ENCODE peak calls at places on chromosome 3, in six cellular contexts. One of them, this sample, is unnamed.

GRCh38 chr3:31653464-31653863 is 120.7 kb downstream of the STT3B start:
- DNase-seq in body of pancreas: no peak
- DNase-seq in lower leg skin: no peak
- DNase-seq in breast epithelium: no peak
- DNase-seq in GM10248: no peak
- DNase-seq in astrocyte of the spinal cord: no peak
- DNase-seq in this sample: no peak

GRCh38 chr3:29683306-29683993 is 402.6 kb downstream of the RBMS3 start:
- DNase-seq in body of pancreas: no peak
- DNase-seq in lower leg skin: no peak
- DNase-seq in breast epithelium: no peak
- DNase-seq in GM10248: peak; percentile 17
- DNase-seq in astrocyte of the spinal cord: peak; percentile 47
- DNase-seq in this sample: no peak

GRCh38 chr3:48684480-48685143 is 1.1 kb downstream of the NCKIPSD start:
- DNase-seq in body of pancreas: no peak
- DNase-seq in lower leg skin: peak; percentile 88
- DNase-seq in breast epithelium: no peak
- DNase-seq in GM10248: peak; percentile 52
- DNase-seq in astrocyte of the spinal cord: no peak
- DNase-seq in this sample: no peak

GRCh38 chr3:111151438-111151837 is 79.8 kb downstream of the NECTIN3 start:
- DNase-seq in body of pancreas: no peak
- DNase-seq in lower leg skin: no peak
- DNase-seq in breast epithelium: no peak
- DNase-seq in GM10248: no peak
- DNase-seq in astrocyte of the spinal cord: peak; percentile 76
- DNase-seq in this sample: no peak

GRCh38 chr3:185959609-185960517 is 22.0 kb upstream of the TRA2B start:
- DNase-seq in body of pancreas: no peak
- DNase-seq in lower leg skin: peak; percentile 32
- DNase-seq in breast epithelium: no peak
- DNase-seq in GM10248: no peak
- DNase-seq in astrocyte of the spinal cord: peak; percentile 77
- DNase-seq in this sample: no peak

GRCh38 chr3:71601811-71602210 is 18.3 kb upstream of the FOXP1 start:
- DNase-seq in body of pancreas: no peak
- DNase-seq in lower leg skin: no peak
- DNase-seq in breast epithelium: no peak
- DNase-seq in GM10248: no peak
- DNase-seq in astrocyte of the spinal cord: peak; percentile 76
- DNase-seq in this sample: no peak

GRCh38 chr3:4751057-4752051 is 227.9 kb upstream of the BHLHE40 start:
- DNase-seq in body of pancreas: no peak
- DNase-seq in lower leg skin: peak; percentile 72
- DNase-seq in breast epithelium: no peak
- DNase-seq in GM10248: peak; percentile 49
- DNase-seq in astrocyte of the spinal cord: peak; percentile 81
- DNase-seq in this sample: no peak

GRCh38 chr3:19216669-19217337 is 68.5 kb downstream of the KCNH8 start:
- DNase-seq in body of pancreas: peak; percentile 78
- DNase-seq in lower leg skin: no peak
- DNase-seq in breast epithelium: no peak
- DNase-seq in GM10248: no peak
- DNase-seq in astrocyte of the spinal cord: no peak
- DNase-seq in this sample: no peak

GRCh38 chr3:87354399-87354798 is 78.0 kb upstream of the POU1F1 start:
- DNase-seq in body of pancreas: no peak
- DNase-seq in lower leg skin: no peak
- DNase-seq in breast epithelium: no peak
- DNase-seq in GM10248: no peak
- DNase-seq in astrocyte of the spinal cord: no peak
- DNase-seq in this sample: no peak

GRCh38 chr3:141457624-141458236 is 29.1 kb upstream of the RASA2 start:
- DNase-seq in body of pancreas: no peak
- DNase-seq in lower leg skin: no peak
- DNase-seq in breast epithelium: no peak
- DNase-seq in GM10248: no peak
- DNase-seq in astrocyte of the spinal cord: no peak
- DNase-seq in this sample: no peak

GRCh38 chr3:86245360-86245759 is 745.6 kb downstream of the VGLL3 start:
- DNase-seq in body of pancreas: no peak
- DNase-seq in lower leg skin: no peak
- DNase-seq in breast epithelium: no peak
- DNase-seq in GM10248: no peak
- DNase-seq in astrocyte of the spinal cord: no peak
- DNase-seq in this sample: no peak

GRCh38 chr3:149621218-149622005 is 36.4 kb downstream of the WWTR1 start:
- DNase-seq in body of pancreas: no peak
- DNase-seq in lower leg skin: no peak
- DNase-seq in breast epithelium: no peak
- DNase-seq in GM10248: no peak
- DNase-seq in astrocyte of the spinal cord: peak; percentile 95
- DNase-seq in this sample: no peak

GRCh38 chr3:157590273-157590672 is 87.1 kb upstream of the VEPH1 start:
- DNase-seq in body of pancreas: no peak
- DNase-seq in lower leg skin: no peak
- DNase-seq in breast epithelium: no peak
- DNase-seq in GM10248: no peak
- DNase-seq in astrocyte of the spinal cord: no peak
- DNase-seq in this sample: no peak

GRCh38 chr3:88003115-88003755 is 55.6 kb downstream of the CGGBP1 start:
- DNase-seq in body of pancreas: no peak
- DNase-seq in lower leg skin: no peak
- DNase-seq in breast epithelium: no peak
- DNase-seq in GM10248: peak; percentile 16
- DNase-seq in astrocyte of the spinal cord: peak; percentile 63
- DNase-seq in this sample: no peak

GRCh38 chr3:100710355-100711198 is 1.3 kb downstream of the TFG start:
- DNase-seq in body of pancreas: peak; percentile 37
- DNase-seq in lower leg skin: no peak
- DNase-seq in breast epithelium: no peak
- DNase-seq in GM10248: peak; percentile 64
- DNase-seq in astrocyte of the spinal cord: peak; percentile 70
- DNase-seq in this sample: no peak

GRCh38 chr3:123672429-123673146 is 87.7 kb upstream of the HACD2 start:
- DNase-seq in body of pancreas: no peak
- DNase-seq in lower leg skin: no peak
- DNase-seq in breast epithelium: no peak
- DNase-seq in GM10248: no peak
- DNase-seq in astrocyte of the spinal cord: no peak
- DNase-seq in this sample: no peak

GRCh38 chr3:126661532-126661931 is 6.6 kb upstream of the TXNRD3 start:
- DNase-seq in body of pancreas: no peak
- DNase-seq in lower leg skin: no peak
- DNase-seq in breast epithelium: no peak
- DNase-seq in GM10248: no peak
- DNase-seq in astrocyte of the spinal cord: no peak
- DNase-seq in this sample: no peak

GRCh38 chr3:126661965-126662364 is 7.0 kb upstream of the TXNRD3 start:
- DNase-seq in body of pancreas: no peak
- DNase-seq in lower leg skin: no peak
- DNase-seq in breast epithelium: no peak
- DNase-seq in GM10248: no peak
- DNase-seq in astrocyte of the spinal cord: no peak
- DNase-seq in this sample: no peak

GRCh38 chr3:126657901-126658300 is 3.0 kb upstream of the TXNRD3 start:
- DNase-seq in body of pancreas: no peak
- DNase-seq in lower leg skin: no peak
- DNase-seq in breast epithelium: no peak
- DNase-seq in GM10248: no peak
- DNase-seq in astrocyte of the spinal cord: no peak
- DNase-seq in this sample: no peak

GRCh38 chr3:126658584-126658983 is 3.7 kb upstream of the TXNRD3 start:
- DNase-seq in body of pancreas: no peak
- DNase-seq in lower leg skin: no peak
- DNase-seq in breast epithelium: no peak
- DNase-seq in GM10248: no peak
- DNase-seq in astrocyte of the spinal cord: no peak
- DNase-seq in this sample: no peak

DNA sequence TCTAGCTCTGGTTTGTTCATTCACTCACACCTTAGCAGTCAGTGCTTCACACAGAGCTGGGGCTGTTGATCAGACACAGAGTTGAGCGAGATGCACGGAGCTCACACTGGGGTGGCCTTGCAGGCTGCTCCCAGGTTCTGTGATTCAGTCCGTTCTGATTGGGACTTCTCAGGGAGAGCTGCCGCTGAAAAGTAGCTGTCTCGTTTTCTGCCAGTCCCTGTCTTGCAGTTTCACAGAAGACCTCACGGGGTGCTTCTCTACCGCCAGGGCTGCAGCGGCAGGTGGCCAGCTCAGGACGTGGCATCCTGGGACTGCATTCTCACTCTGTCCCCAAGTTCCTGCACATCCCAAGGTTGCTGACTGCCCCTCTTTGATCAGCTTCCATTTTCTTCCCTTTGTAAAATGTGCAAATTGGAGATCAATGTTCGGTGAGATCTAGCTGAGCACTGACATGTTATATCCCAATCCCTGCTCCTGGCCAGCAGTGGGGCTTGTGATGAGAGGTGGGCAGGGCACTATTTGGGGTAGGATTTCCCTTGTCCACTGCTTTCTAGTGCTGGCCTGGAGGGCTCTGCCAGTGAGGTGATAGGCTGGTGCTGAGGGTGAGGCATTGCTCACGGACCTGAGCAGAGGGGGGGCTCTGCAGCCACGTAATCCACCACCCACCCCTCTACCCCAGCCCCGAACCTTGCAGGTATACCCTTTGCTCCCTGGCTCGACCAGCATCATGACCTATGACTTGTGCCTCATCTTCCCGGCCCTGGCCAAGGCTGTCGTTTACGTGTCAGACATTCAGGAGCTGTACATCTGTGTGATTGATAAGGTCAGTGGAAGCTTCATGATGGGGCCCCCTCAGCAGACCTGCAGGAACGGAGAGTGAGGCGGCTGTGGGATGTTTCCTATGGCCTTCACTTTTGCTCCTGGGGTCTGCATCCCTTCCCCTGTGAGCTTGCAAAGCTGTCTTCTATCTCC is 5.3 kb upstream of the TXNRD3 start:
- DNase-seq in body of pancreas: no peak
- DNase-seq in lower leg skin: no peak
- DNase-seq in breast epithelium: no peak
- DNase-seq in GM10248: no peak
- DNase-seq in astrocyte of the spinal cord: no peak
- DNase-seq in this sample: no peak
- TF ChIP-seq CTCF in body of pancreas: no peak
- TF ChIP-seq CTCF in lower leg skin: no peak
- TF ChIP-seq CTCF in breast epithelium: peak; percentile 32
- TF ChIP-seq CTCF in GM10248: no peak
- TF ChIP-seq CTCF in astrocyte of the spinal cord: peak; percentile 20
- TF ChIP-seq CTCF in this sample: no peak

DNA sequence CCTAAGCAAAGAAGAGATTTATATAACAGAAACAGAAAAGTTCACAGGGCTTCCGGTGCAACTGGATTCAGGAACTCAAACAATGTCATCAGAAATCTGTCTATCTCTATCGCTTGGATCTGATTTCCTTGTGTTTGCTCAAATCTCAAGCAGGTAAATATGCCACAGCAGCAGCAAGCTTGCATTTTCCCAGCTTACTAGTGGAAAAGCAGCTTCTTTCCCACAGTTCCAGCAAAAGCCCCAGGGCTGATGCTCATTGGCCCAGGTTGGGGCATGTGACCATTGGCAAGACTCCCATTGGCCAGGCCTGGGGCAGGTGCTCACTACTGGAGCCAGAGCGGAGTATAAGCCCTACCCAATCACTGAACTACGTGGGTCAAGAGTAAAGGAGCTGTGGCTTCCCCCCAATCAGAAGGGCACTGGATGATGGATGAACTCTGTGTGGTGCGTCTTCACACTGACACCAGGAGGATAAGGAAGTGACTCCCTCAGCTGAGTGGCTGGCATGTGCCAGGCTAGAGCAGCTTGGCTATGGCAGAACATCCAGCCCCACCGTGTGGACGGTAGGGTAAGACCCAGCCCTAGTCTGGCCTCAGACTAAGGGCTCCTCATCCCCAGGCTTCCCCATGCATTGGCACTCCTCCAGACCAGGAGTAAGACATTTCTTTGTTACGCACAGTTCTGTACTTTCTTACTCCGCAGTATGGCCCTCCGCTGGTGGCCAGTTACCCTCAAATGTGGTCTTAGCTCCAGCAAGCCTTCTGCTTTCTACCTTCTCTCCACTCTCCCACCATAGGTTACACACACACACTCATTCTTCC is 13.1 kb upstream of the VIPR1 start:
- DNase-seq in body of pancreas: no peak
- DNase-seq in lower leg skin: peak; percentile 68
- DNase-seq in breast epithelium: no peak
- DNase-seq in GM10248: no peak
- DNase-seq in astrocyte of the spinal cord: no peak
- DNase-seq in this sample: no peak
- TF ChIP-seq CTCF in body of pancreas: no peak
- TF ChIP-seq CTCF in lower leg skin: no peak
- TF ChIP-seq CTCF in breast epithelium: no peak
- TF ChIP-seq CTCF in GM10248: no peak
- TF ChIP-seq CTCF in astrocyte of the spinal cord: no peak
- TF ChIP-seq CTCF in this sample: no peak

GRCh38 chr3:32897981-32898623 is 53.3 kb upstream of the CCR4 start:
- DNase-seq in body of pancreas: no peak
- DNase-seq in lower leg skin: no peak
- DNase-seq in breast epithelium: no peak
- DNase-seq in GM10248: no peak
- DNase-seq in astrocyte of the spinal cord: no peak
- DNase-seq in this sample: no peak
- TF ChIP-seq CTCF in body of pancreas: no peak
- TF ChIP-seq CTCF in lower leg skin: no peak
- TF ChIP-seq CTCF in breast epithelium: no peak
- TF ChIP-seq CTCF in GM10248: no peak
- TF ChIP-seq CTCF in astrocyte of the spinal cord: no peak
- TF ChIP-seq CTCF in this sample: no peak

DNA sequence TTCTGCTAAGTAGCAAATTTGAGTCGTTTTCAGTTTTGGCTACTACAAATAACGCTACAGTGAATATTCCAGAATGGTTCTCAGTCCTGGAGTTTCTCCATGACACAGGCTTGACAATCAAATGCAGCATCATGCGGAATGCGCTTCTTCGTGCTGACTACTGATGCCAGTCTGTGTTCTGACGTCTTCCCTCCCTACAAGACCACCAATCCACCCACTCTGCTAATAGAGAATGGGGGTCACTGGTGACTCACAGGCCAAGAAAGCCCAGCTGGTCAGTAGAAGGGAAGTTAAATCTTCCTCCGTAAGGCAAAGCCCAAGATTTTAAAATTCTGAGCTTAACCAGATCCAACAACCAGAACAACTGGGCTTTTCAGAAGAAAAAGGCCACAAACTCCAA is 115.1 kb downstream of the XXYLT1 start:
- DNase-seq in body of pancreas: no peak
- DNase-seq in lower leg skin: no peak
- DNase-seq in breast epithelium: no peak
- DNase-seq in GM10248: no peak
- DNase-seq in astrocyte of the spinal cord: no peak
- DNase-seq in this sample: no peak
- TF ChIP-seq CTCF in body of pancreas: no peak
- TF ChIP-seq CTCF in lower leg skin: no peak
- TF ChIP-seq CTCF in breast epithelium: no peak
- TF ChIP-seq CTCF in GM10248: no peak
- TF ChIP-seq CTCF in astrocyte of the spinal cord: no peak
- TF ChIP-seq CTCF in this sample: no peak

GRCh38 chr3:53196575-53197407 is 35.8 kb downstream of the PRKCD start:
- DNase-seq in body of pancreas: no peak
- DNase-seq in lower leg skin: no peak
- DNase-seq in breast epithelium: no peak
- DNase-seq in GM10248: peak; percentile 53
- DNase-seq in astrocyte of the spinal cord: peak; percentile 66
- DNase-seq in this sample: no peak
- TF ChIP-seq CTCF in body of pancreas: no peak
- TF ChIP-seq CTCF in lower leg skin: no peak
- TF ChIP-seq CTCF in breast epithelium: no peak
- TF ChIP-seq CTCF in GM10248: peak; percentile 31
- TF ChIP-seq CTCF in astrocyte of the spinal cord: no peak
- TF ChIP-seq CTCF in this sample: no peak